ENCODE peak calls at places on chromosomes 11 and 22, in eight cellular contexts. N is NCI-H1417, W is HS-27A, J is left colon, P is fibroblast of mammary gland, Z is hepatic stellate cell, D is BE2C, G is activated T-cell treated with anti-CD3 and anti-CD28 coated beads for 1 hour. Q is an unnamed sample.

GRCh38 chr11:69434341-69434960 is 47.0 kb upstream of the LINC01488 start:
- DNase-seq in N (no peak), W (no peak), J (no peak), P (no peak), Z (no peak), D (no peak), G (no peak), Q (no peak)

GRCh38 chr22:42970029-42970428 is 44.9 kb downstream of the PACSIN2 start:
- DNase-seq in N (no peak), W (no peak), J (no peak), P (no peak), Z (no peak), D (no peak), G (no peak), Q (no peak)

GRCh38 chr22:23204125-23204488 is 23.8 kb downstream of the BCR start:
- DNase-seq in N (no peak), W (no peak), J (no peak), P (no peak), Z (no peak), D (no peak), G (no peak), Q (no peak)

GRCh38 chr22:49749885-49750510 is 77.7 kb downstream of the BRD1 start:
- DNase-seq in N (no peak), W (no peak), J (no peak), P (no peak), Z (no peak), D (no peak), G (no peak), Q (no peak)

GRCh38 chr11:20010106-20010860 is 150.0 kb downstream of the DBX1 start:
- DNase-seq in N (no peak), W (no peak), J (no peak), P (no peak), Z (no peak), D (no peak), G (no peak), Q (peak)

GRCh38 chr22:36244522-36245391 is 5.4 kb upstream of the APOL2 start:
- DNase-seq in N (no peak), W (peak), J (no peak), P (peak), Z (no peak), D (no peak), G (no peak), Q (no peak)

GRCh38 chr11:120167659-120168058 is 29.7 kb upstream of the TRIM29 start:
- DNase-seq in N (no peak), W (no peak), J (no peak), P (no peak), Z (no peak), D (no peak), G (no peak), Q (no peak)

GRCh38 chr11:73178092-73178539 is 36.0 kb upstream of the FCHSD2 start:
- DNase-seq in N (peak), W (peak), J (peak), P (peak), Z (peak), D (peak), G (peak), Q (peak)

GRCh38 chr11:107587306-107587979 is 3.5 kb upstream of the ELMOD1 start:
- DNase-seq in N (no peak), W (no peak), J (no peak), P (peak), Z (no peak), D (no peak), G (no peak), Q (no peak)